ENCODE peak calls at places on chromosomes 13 and 19, in six cellular contexts. One of them, this sample, is unnamed.

GRCh38 chr19:53537523-53538377 is at the start of gene ZNF331:
- ATAC-seq in right cardiac atrium: peak
- ATAC-seq in stimulated activated effector memory CD8-positive, alpha-beta T cell treated with anti-CD3 and anti-CD28 coated beads, Interleukin-12 subunit alpha, Interleukin-12 subunit beta, amount 100 ng/mL, for 72 hours: peak
- ATAC-seq in activated T-helper 17 cell treated with anti-CD3 and anti-CD28 coated beads, Interleukin-2, amount 50 U/mL, for 72 hours: peak
- ATAC-seq in CD4-positive, alpha-beta T cell: peak
- ATAC-seq in stimulated activated naive CD8-positive, alpha-beta T cell treated with anti-CD3 and anti-CD28 coated beads, Interleukin-15, amount 100 ng/mL, for 72 hours: peak
- ATAC-seq in this sample: peak

GRCh38 chr13:75421987-75422386 is 60.0 kb downstream of the TBC1D4 start:
- ATAC-seq in right cardiac atrium: no peak
- ATAC-seq in stimulated activated effector memory CD8-positive, alpha-beta T cell treated with anti-CD3 and anti-CD28 coated beads, Interleukin-12 subunit alpha, Interleukin-12 subunit beta, amount 100 ng/mL, for 72 hours: no peak
- ATAC-seq in activated T-helper 17 cell treated with anti-CD3 and anti-CD28 coated beads, Interleukin-2, amount 50 U/mL, for 72 hours: no peak
- ATAC-seq in CD4-positive, alpha-beta T cell: no peak
- ATAC-seq in stimulated activated naive CD8-positive, alpha-beta T cell treated with anti-CD3 and anti-CD28 coated beads, Interleukin-15, amount 100 ng/mL, for 72 hours: no peak
- ATAC-seq in this sample: no peak

GRCh38 chr13:23654111-23655110 is 84.2 kb downstream of the TNFRSF19 start:
- ATAC-seq in right cardiac atrium: peak
- ATAC-seq in stimulated activated effector memory CD8-positive, alpha-beta T cell treated with anti-CD3 and anti-CD28 coated beads, Interleukin-12 subunit alpha, Interleukin-12 subunit beta, amount 100 ng/mL, for 72 hours: no peak
- ATAC-seq in activated T-helper 17 cell treated with anti-CD3 and anti-CD28 coated beads, Interleukin-2, amount 50 U/mL, for 72 hours: no peak
- ATAC-seq in CD4-positive, alpha-beta T cell: no peak
- ATAC-seq in stimulated activated naive CD8-positive, alpha-beta T cell treated with anti-CD3 and anti-CD28 coated beads, Interleukin-15, amount 100 ng/mL, for 72 hours: no peak
- ATAC-seq in this sample: no peak

GRCh38 chr13:76856141-76856571 is 30.0 kb downstream of the KCTD12 start:
- ATAC-seq in right cardiac atrium: no peak
- ATAC-seq in stimulated activated effector memory CD8-positive, alpha-beta T cell treated with anti-CD3 and anti-CD28 coated beads, Interleukin-12 subunit alpha, Interleukin-12 subunit beta, amount 100 ng/mL, for 72 hours: peak
- ATAC-seq in activated T-helper 17 cell treated with anti-CD3 and anti-CD28 coated beads, Interleukin-2, amount 50 U/mL, for 72 hours: peak
- ATAC-seq in CD4-positive, alpha-beta T cell: no peak
- ATAC-seq in stimulated activated naive CD8-positive, alpha-beta T cell treated with anti-CD3 and anti-CD28 coated beads, Interleukin-15, amount 100 ng/mL, for 72 hours: peak
- ATAC-seq in this sample: no peak

GRCh38 chr19:34692541-34692940 is 15.1 kb downstream of the ZNF302 start:
- ATAC-seq in right cardiac atrium: peak
- ATAC-seq in stimulated activated effector memory CD8-positive, alpha-beta T cell treated with anti-CD3 and anti-CD28 coated beads, Interleukin-12 subunit alpha, Interleukin-12 subunit beta, amount 100 ng/mL, for 72 hours: no peak
- ATAC-seq in activated T-helper 17 cell treated with anti-CD3 and anti-CD28 coated beads, Interleukin-2, amount 50 U/mL, for 72 hours: no peak
- ATAC-seq in CD4-positive, alpha-beta T cell: no peak
- ATAC-seq in stimulated activated naive CD8-positive, alpha-beta T cell treated with anti-CD3 and anti-CD28 coated beads, Interleukin-15, amount 100 ng/mL, for 72 hours: no peak
- ATAC-seq in this sample: no peak

GRCh38 chr19:49414256-49414655 is 9.0 kb downstream of the PTH2 start:
- ATAC-seq in right cardiac atrium: no peak
- ATAC-seq in stimulated activated effector memory CD8-positive, alpha-beta T cell treated with anti-CD3 and anti-CD28 coated beads, Interleukin-12 subunit alpha, Interleukin-12 subunit beta, amount 100 ng/mL, for 72 hours: no peak
- ATAC-seq in activated T-helper 17 cell treated with anti-CD3 and anti-CD28 coated beads, Interleukin-2, amount 50 U/mL, for 72 hours: no peak
- ATAC-seq in CD4-positive, alpha-beta T cell: no peak
- ATAC-seq in stimulated activated naive CD8-positive, alpha-beta T cell treated with anti-CD3 and anti-CD28 coated beads, Interleukin-15, amount 100 ng/mL, for 72 hours: no peak
- ATAC-seq in this sample: no peak

GRCh38 chr13:95156208-95156607 is 145.0 kb downstream of the ABCC4 start:
- ATAC-seq in right cardiac atrium: no peak
- ATAC-seq in stimulated activated effector memory CD8-positive, alpha-beta T cell treated with anti-CD3 and anti-CD28 coated beads, Interleukin-12 subunit alpha, Interleukin-12 subunit beta, amount 100 ng/mL, for 72 hours: no peak
- ATAC-seq in activated T-helper 17 cell treated with anti-CD3 and anti-CD28 coated beads, Interleukin-2, amount 50 U/mL, for 72 hours: no peak
- ATAC-seq in CD4-positive, alpha-beta T cell: no peak
- ATAC-seq in stimulated activated naive CD8-positive, alpha-beta T cell treated with anti-CD3 and anti-CD28 coated beads, Interleukin-15, amount 100 ng/mL, for 72 hours: no peak
- ATAC-seq in this sample: no peak

GRCh38 chr19:10339380-10339960 is at the start of gene ICAM3:
- ATAC-seq in right cardiac atrium: no peak
- ATAC-seq in stimulated activated effector memory CD8-positive, alpha-beta T cell treated with anti-CD3 and anti-CD28 coated beads, Interleukin-12 subunit alpha, Interleukin-12 subunit beta, amount 100 ng/mL, for 72 hours: peak
- ATAC-seq in activated T-helper 17 cell treated with anti-CD3 and anti-CD28 coated beads, Interleukin-2, amount 50 U/mL, for 72 hours: peak
- ATAC-seq in CD4-positive, alpha-beta T cell: peak
- ATAC-seq in stimulated activated naive CD8-positive, alpha-beta T cell treated with anti-CD3 and anti-CD28 coated beads, Interleukin-15, amount 100 ng/mL, for 72 hours: peak
- ATAC-seq in this sample: peak

GRCh38 chr13:73822671-73823592 is 311.3 kb downstream of the KLF12 start:
- ATAC-seq in right cardiac atrium: peak
- ATAC-seq in stimulated activated effector memory CD8-positive, alpha-beta T cell treated with anti-CD3 and anti-CD28 coated beads, Interleukin-12 subunit alpha, Interleukin-12 subunit beta, amount 100 ng/mL, for 72 hours: no peak
- ATAC-seq in activated T-helper 17 cell treated with anti-CD3 and anti-CD28 coated beads, Interleukin-2, amount 50 U/mL, for 72 hours: peak
- ATAC-seq in CD4-positive, alpha-beta T cell: no peak
- ATAC-seq in stimulated activated naive CD8-positive, alpha-beta T cell treated with anti-CD3 and anti-CD28 coated beads, Interleukin-15, amount 100 ng/mL, for 72 hours: no peak
- ATAC-seq in this sample: no peak

GRCh38 chr19:1308718-1309117 is 23.0 kb downstream of the EFNA2 start:
- ATAC-seq in right cardiac atrium: no peak
- ATAC-seq in stimulated activated effector memory CD8-positive, alpha-beta T cell treated with anti-CD3 and anti-CD28 coated beads, Interleukin-12 subunit alpha, Interleukin-12 subunit beta, amount 100 ng/mL, for 72 hours: no peak
- ATAC-seq in activated T-helper 17 cell treated with anti-CD3 and anti-CD28 coated beads, Interleukin-2, amount 50 U/mL, for 72 hours: no peak
- ATAC-seq in CD4-positive, alpha-beta T cell: no peak
- ATAC-seq in stimulated activated naive CD8-positive, alpha-beta T cell treated with anti-CD3 and anti-CD28 coated beads, Interleukin-15, amount 100 ng/mL, for 72 hours: no peak
- ATAC-seq in this sample: no peak

GRCh38 chr13:78960881-78961280 is 301.9 kb upstream of the OBI1 start:
- ATAC-seq in right cardiac atrium: no peak
- ATAC-seq in stimulated activated effector memory CD8-positive, alpha-beta T cell treated with anti-CD3 and anti-CD28 coated beads, Interleukin-12 subunit alpha, Interleukin-12 subunit beta, amount 100 ng/mL, for 72 hours: no peak
- ATAC-seq in activated T-helper 17 cell treated with anti-CD3 and anti-CD28 coated beads, Interleukin-2, amount 50 U/mL, for 72 hours: no peak
- ATAC-seq in CD4-positive, alpha-beta T cell: no peak
- ATAC-seq in stimulated activated naive CD8-positive, alpha-beta T cell treated with anti-CD3 and anti-CD28 coated beads, Interleukin-15, amount 100 ng/mL, for 72 hours: no peak
- ATAC-seq in this sample: no peak

GRCh38 chr13:36329355-36329754 is 16.8 kb downstream of the SPART start:
- ATAC-seq in right cardiac atrium: peak
- ATAC-seq in stimulated activated effector memory CD8-positive, alpha-beta T cell treated with anti-CD3 and anti-CD28 coated beads, Interleukin-12 subunit alpha, Interleukin-12 subunit beta, amount 100 ng/mL, for 72 hours: no peak
- ATAC-seq in activated T-helper 17 cell treated with anti-CD3 and anti-CD28 coated beads, Interleukin-2, amount 50 U/mL, for 72 hours: no peak
- ATAC-seq in CD4-positive, alpha-beta T cell: no peak
- ATAC-seq in stimulated activated naive CD8-positive, alpha-beta T cell treated with anti-CD3 and anti-CD28 coated beads, Interleukin-15, amount 100 ng/mL, for 72 hours: no peak
- ATAC-seq in this sample: no peak

GRCh38 chr19:17031741-17032140 is 5.1 kb upstream of the CPAMD8 start:
- ATAC-seq in right cardiac atrium: no peak
- ATAC-seq in stimulated activated effector memory CD8-positive, alpha-beta T cell treated with anti-CD3 and anti-CD28 coated beads, Interleukin-12 subunit alpha, Interleukin-12 subunit beta, amount 100 ng/mL, for 72 hours: no peak
- ATAC-seq in activated T-helper 17 cell treated with anti-CD3 and anti-CD28 coated beads, Interleukin-2, amount 50 U/mL, for 72 hours: no peak
- ATAC-seq in CD4-positive, alpha-beta T cell: no peak
- ATAC-seq in stimulated activated naive CD8-positive, alpha-beta T cell treated with anti-CD3 and anti-CD28 coated beads, Interleukin-15, amount 100 ng/mL, for 72 hours: no peak
- ATAC-seq in this sample: no peak

GRCh38 chr19:5831152-5831551 is 8.3 kb downstream of the FUT6 start:
- ATAC-seq in right cardiac atrium: no peak
- ATAC-seq in stimulated activated effector memory CD8-positive, alpha-beta T cell treated with anti-CD3 and anti-CD28 coated beads, Interleukin-12 subunit alpha, Interleukin-12 subunit beta, amount 100 ng/mL, for 72 hours: no peak
- ATAC-seq in activated T-helper 17 cell treated with anti-CD3 and anti-CD28 coated beads, Interleukin-2, amount 50 U/mL, for 72 hours: no peak
- ATAC-seq in CD4-positive, alpha-beta T cell: no peak
- ATAC-seq in stimulated activated naive CD8-positive, alpha-beta T cell treated with anti-CD3 and anti-CD28 coated beads, Interleukin-15, amount 100 ng/mL, for 72 hours: no peak
- ATAC-seq in this sample: no peak

GRCh38 chr19:4327252-4327876 is 11.3 kb downstream of the STAP2 start:
- ATAC-seq in right cardiac atrium: peak
- ATAC-seq in stimulated activated effector memory CD8-positive, alpha-beta T cell treated with anti-CD3 and anti-CD28 coated beads, Interleukin-12 subunit alpha, Interleukin-12 subunit beta, amount 100 ng/mL, for 72 hours: peak
- ATAC-seq in activated T-helper 17 cell treated with anti-CD3 and anti-CD28 coated beads, Interleukin-2, amount 50 U/mL, for 72 hours: peak
- ATAC-seq in CD4-positive, alpha-beta T cell: peak
- ATAC-seq in stimulated activated naive CD8-positive, alpha-beta T cell treated with anti-CD3 and anti-CD28 coated beads, Interleukin-15, amount 100 ng/mL, for 72 hours: peak
- ATAC-seq in this sample: peak

This sample was measured in stimulated activated memory B cell treated with anti-CD40 and anti-IgM and Interleukin-4, amounts not matched to agents 10 μg/mL and 1 μg/mL and 100 μg/mL, for 72 hours.